ENCODE peak calls at places on chromosomes 3 and 15, in seven cellular contexts. J is Peyer's patch; F is body of pancreas; Y is CD8-positive, alpha-beta T cell; C is uterus; L is spleen; K is testis. V is an unnamed sample.
A peak's percentile ranks its signal among the peaks of the same experiment; 100 is the strongest.

GRCh38 chr3:150408232-150409124 is at the start of gene TSC22D2:
- DNase-seq in J (peak; percentile 98), F (peak; percentile 91), Y (peak; percentile 95), C (peak; percentile 88), L (peak; percentile 99), K (peak; percentile 89), V (peak; percentile 96)

GRCh38 chr15:97745481-97746071 is 214.9 kb upstream of the ARRDC4 start:
- DNase-seq in J (no peak), F (peak; percentile 16), Y (no peak), C (no peak), L (no peak), K (peak; percentile 54), V (peak; percentile 7)

GRCh38 chr3:124867511-124867910 is 19.7 kb downstream of the ITGB5 start:
- DNase-seq in J (no peak), F (no peak), Y (no peak), C (no peak), L (no peak), K (no peak), V (no peak)

GRCh38 chr15:33154366-33155166 is 39.9 kb downstream of the FMN1 start:
- DNase-seq in J (no peak), F (peak; percentile 76), Y (no peak), C (no peak), L (no peak), K (peak; percentile 41), V (no peak)

GRCh38 chr3:113505867-113506266 is 9.1 kb downstream of the SPICE1 start:
- DNase-seq in J (no peak), F (peak; percentile 7), Y (no peak), C (no peak), L (no peak), K (no peak), V (no peak)

GRCh38 chr15:74824976-74825375 is 1.5 kb upstream of the CPLX3 start:
- DNase-seq in J (no peak), F (no peak), Y (no peak), C (no peak), L (no peak), K (no peak), V (no peak)

GRCh38 chr3:149013726-149014125 is 22.4 kb downstream of the GYG1 start:
- DNase-seq in J (no peak), F (no peak), Y (no peak), C (no peak), L (no peak), K (no peak), V (no peak)

GRCh38 chr3:149625795-149626194 is 32.0 kb downstream of the WWTR1 start:
- DNase-seq in J (no peak), F (no peak), Y (no peak), C (no peak), L (no peak), K (no peak), V (no peak)

DNA sequence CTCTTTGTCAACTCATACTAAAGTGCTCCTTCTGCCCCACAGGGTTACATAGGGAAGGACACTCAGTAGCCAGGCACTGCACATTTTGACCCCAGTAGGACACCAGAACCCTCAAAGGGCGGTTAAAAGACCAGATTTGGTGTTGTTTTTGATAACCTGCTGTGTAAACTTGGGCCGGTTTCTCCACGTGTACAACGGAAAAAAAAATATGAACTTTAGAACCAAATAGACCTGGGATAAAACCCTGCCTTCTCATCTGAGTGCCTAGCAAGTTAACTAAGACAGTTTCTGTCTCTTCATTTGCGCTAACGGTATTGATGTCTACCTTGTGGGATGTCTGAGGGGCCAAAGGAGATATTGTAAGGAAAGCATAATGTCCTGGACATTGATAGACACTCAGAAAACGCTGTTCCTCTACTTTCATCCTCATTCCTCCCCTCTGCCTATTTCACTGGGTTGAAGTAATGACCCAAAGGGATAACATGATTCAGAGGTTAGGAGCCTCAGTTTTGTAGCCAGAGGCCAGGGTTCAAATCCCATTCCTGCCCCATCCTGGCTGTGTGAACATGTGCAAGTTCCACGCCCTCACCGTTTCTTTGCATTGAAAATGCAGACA is 155.9 kb upstream of the LPP start:
- DNase-seq in J (no peak), F (no peak), Y (no peak), C (no peak), L (no peak), K (no peak), V (no peak)
- H3K4me1 ChIP-seq in J (no peaks in the 10 kb centered on the region), F (peaks cover 36% of the 10 kb centered on the region), Y (peaks cover 53% of the 10 kb centered on the region), C (no peaks in the 10 kb centered on the region), L (peaks cover 21% of the 10 kb centered on the region), K (no peaks in the 10 kb centered on the region), V (peaks cover 58% of the 10 kb centered on the region)

GRCh38 chr15:85623648-85624047 is 171.1 kb downstream of the KLHL25 start:
- DNase-seq in J (no peak), F (no peak), Y (no peak), C (no peak), L (no peak), K (no peak), V (no peak)

GRCh38 chr15:85627245-85627935 is 167.3 kb downstream of the KLHL25 start:
- DNase-seq in J (no peak), F (no peak), Y (no peak), C (no peak), L (no peak), K (no peak), V (no peak)

GRCh38 chr15:85624241-85624855 is 170.4 kb downstream of the KLHL25 start:
- DNase-seq in J (no peak), F (no peak), Y (no peak), C (no peak), L (no peak), K (peak; percentile 47), V (no peak)

GRCh38 chr15:85625431-85625830 is 169.3 kb downstream of the KLHL25 start:
- DNase-seq in J (no peak), F (no peak), Y (no peak), C (no peak), L (no peak), K (no peak), V (peak; percentile 29)

DNA sequence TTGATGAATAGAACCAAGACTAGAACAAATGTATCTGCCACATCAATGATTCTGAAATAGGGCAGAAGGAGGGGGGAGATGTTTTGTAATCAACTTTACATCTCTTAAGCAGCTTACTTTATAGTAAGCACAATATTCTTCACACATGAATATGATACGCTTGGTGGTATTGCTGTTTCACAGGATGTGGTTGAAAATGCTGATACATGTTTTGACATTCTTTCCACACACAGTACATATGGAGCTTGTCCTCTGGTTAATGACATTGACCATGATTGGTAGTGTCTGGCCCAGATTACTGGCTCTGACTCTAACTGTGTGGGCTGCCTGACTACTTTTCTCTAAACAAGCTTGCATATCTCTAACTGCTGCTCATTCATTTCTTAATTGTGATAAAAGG is 168.9 kb downstream of the KLHL25 start:
- DNase-seq in J (no peak), F (peak; percentile 31), Y (no peak), C (no peak), L (no peak), K (no peak), V (peak; percentile 38)
- H3K4me1 ChIP-seq in J (no peaks in the 10 kb centered on the region), F (peaks cover 47% of the 10 kb centered on the region), Y (peaks cover 34% of the 10 kb centered on the region), C (no peaks in the 10 kb centered on the region), L (peaks cover 63% of the 10 kb centered on the region), K (peaks cover 40% of the 10 kb centered on the region), V (peaks cover 44% of the 10 kb centered on the region)

GRCh38 chr3:157527471-157527881 is 24.3 kb upstream of the VEPH1 start:
- DNase-seq in J (no peak), F (no peak), Y (no peak), C (no peak), L (no peak), K (no peak), V (no peak)

GRCh38 chr3:157529751-157530150 is 26.5 kb upstream of the VEPH1 start:
- DNase-seq in J (no peak), F (no peak), Y (no peak), C (no peak), L (no peak), K (no peak), V (no peak)

GRCh38 chr3:157530637-157531300 is 27.6 kb upstream of the VEPH1 start:
- DNase-seq in J (no peak), F (no peak), Y (no peak), C (no peak), L (no peak), K (no peak), V (no peak)

GRCh38 chr3:157531301-157531660 is 28.1 kb upstream of the VEPH1 start:
- DNase-seq in J (no peak), F (no peak), Y (no peak), C (no peak), L (no peak), K (no peak), V (no peak)

DNA sequence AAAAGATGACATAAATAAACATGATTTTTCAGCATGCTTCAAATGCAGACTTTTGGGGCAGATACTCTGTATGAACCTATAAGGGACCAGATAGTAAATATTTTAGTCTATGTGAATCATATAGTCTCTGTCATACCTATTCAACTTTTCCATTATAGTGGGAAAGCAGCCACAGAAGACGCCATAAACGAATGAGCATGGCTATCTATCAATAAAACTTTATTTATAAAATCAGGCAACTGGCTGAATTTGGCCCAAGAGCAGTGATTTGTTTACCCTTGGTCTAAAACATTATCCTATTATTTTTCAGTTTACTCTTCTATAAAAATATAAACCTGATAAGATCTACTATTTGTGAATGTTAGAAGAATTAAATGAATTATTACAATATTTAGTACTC is 25.9 kb upstream of the VEPH1 start:
- DNase-seq in J (no peak), F (no peak), Y (no peak), C (no peak), L (no peak), K (no peak), V (no peak)
- H3K4me1 ChIP-seq in J (no peaks in the 10 kb centered on the region), F (peaks cover 5% of the 10 kb centered on the region), Y (no peaks in the 10 kb centered on the region), C (no peaks in the 10 kb centered on the region), L (no peaks in the 10 kb centered on the region), K (peaks cover 4% of the 10 kb centered on the region), V (no peaks in the 10 kb centered on the region)

GRCh38 chr3:77188210-77188609 is 148.3 kb downstream of the ROBO2 start:
- DNase-seq in J (no peak), F (no peak), Y (no peak), C (no peak), L (no peak), K (no peak), V (no peak)

GRCh38 chr3:77189258-77189657 is 149.4 kb downstream of the ROBO2 start:
- DNase-seq in J (no peak), F (no peak), Y (no peak), C (no peak), L (no peak), K (no peak), V (no peak)

GRCh38 chr3:77189684-77190083 is 149.8 kb downstream of the ROBO2 start:
- DNase-seq in J (no peak), F (no peak), Y (no peak), C (no peak), L (no peak), K (no peak), V (no peak)

GRCh38 chr3:77186728-77187127 is 146.8 kb downstream of the ROBO2 start:
- DNase-seq in J (no peak), F (no peak), Y (no peak), C (no peak), L (no peak), K (no peak), V (no peak)

GRCh38 chr3:77186319-77186718 is 146.4 kb downstream of the ROBO2 start:
- DNase-seq in J (no peak), F (no peak), Y (no peak), C (no peak), L (no peak), K (no peak), V (no peak)
- H3K4me1 ChIP-seq in J (no peaks in the 10 kb centered on the region), F (no peaks in the 10 kb centered on the region), Y (no peaks in the 10 kb centered on the region), C (no peaks in the 10 kb centered on the region), L (no peaks in the 10 kb centered on the region), K (peaks cover 19% of the 10 kb centered on the region), V (no peaks in the 10 kb centered on the region)

GRCh38 chr3:53032609-53033008 is 13.3 kb downstream of the SFMBT1 start:
- DNase-seq in J (no peak), F (no peak), Y (no peak), C (no peak), L (no peak), K (no peak), V (no peak)
- H3K4me1 ChIP-seq in J (no peaks in the 10 kb centered on the region), F (peaks cover 15% of the 10 kb centered on the region), Y (peaks cover 44% of the 10 kb centered on the region), C (no peaks in the 10 kb centered on the region), L (peaks cover 17% of the 10 kb centered on the region), K (peaks cover 4% of the 10 kb centered on the region), V (peaks cover 20% of the 10 kb centered on the region)

V was measured in naive thymus-derived CD4-positive, alpha-beta T cell.